ENCODE peak calls at places on chromosomes 11 and 22, in six cellular contexts. Q is endodermal cell, J is fibroblast of mammary gland, F is thoracic aorta, K is cardiac muscle cell, Z is lower lobe of right lung. H is an unnamed sample.

GRCh38 chr22:41799486-41800347 is 762 bp upstream of the CCDC134 start:
- DNase-seq in J (no peak), Z (peak), F (no peak), K (peak), Q (peak), H (peak)

GRCh38 chr11:45323598-45324249 is 37.6 kb upstream of the SYT13 start:
- DNase-seq in Z (no peak), J (no peak), K (no peak), Q (no peak), F (no peak), H (no peak)

GRCh38 chr11:103234974-103235373 is 125.7 kb downstream of the DYNC2H1 start:
- DNase-seq in J (peak), K (no peak), Q (no peak), F (no peak), Z (no peak), H (peak)

GRCh38 chr22:46845281-46846153 is 83.1 kb downstream of the TBC1D22A start:
- DNase-seq in Z (no peak), F (no peak), J (peak), Q (peak), K (no peak), H (peak)

GRCh38 chr11:32297629-32298028 is 137.7 kb downstream of the WT1 start:
- DNase-seq in J (peak), K (no peak), Q (no peak), Z (no peak), F (no peak), H (peak)

GRCh38 chr11:119807841-119808240 is 78.8 kb upstream of the NECTIN1 start:
- DNase-seq in Q (no peak), Z (no peak), K (no peak), J (no peak), F (no peak), H (no peak)

GRCh38 chr11:66225054-66225453 is 43.4 kb upstream of the RAB1B start:
- DNase-seq in Q (no peak), J (no peak), Z (no peak), F (no peak), K (no peak), H (no peak)

GRCh38 chr11:9462172-9462799 is 1.5 kb downstream of the ZNF143 start:
- DNase-seq in K (no peak), Q (no peak), J (peak), F (no peak), Z (no peak), H (no peak)

GRCh38 chr22:39144101-39144815 is 8.2 kb downstream of the CBX7 start:
- DNase-seq in Z (peak), Q (peak), F (no peak), J (peak), K (no peak), H (no peak)

GRCh38 chr11:911031-911889 is 650 bp upstream of the CHID1 start:
- DNase-seq in Z (peak), K (peak), Q (peak), J (peak), F (peak), H (peak)

GRCh38 chr11:8311366-8311765 is 47.7 kb upstream of the LMO1 start:
- DNase-seq in Z (no peak), K (no peak), Q (no peak), F (no peak), J (no peak), H (no peak)

GRCh38 chr11:3056296-3057068 is 741 bp downstream of the CARS1 start:
- DNase-seq in K (no peak), F (no peak), J (no peak), Z (no peak), Q (peak), H (peak)

GRCh38 chr11:4991066-4991465 is 3.6 kb upstream of the OR51L1 start:
- DNase-seq in Q (no peak), K (no peak), J (peak), F (no peak), Z (no peak), H (no peak)

GRCh38 chr11:73281796-73282660 is 9.9 kb downstream of the P2RY6 start:
- DNase-seq in J (no peak), F (no peak), Q (no peak), Z (no peak), K (no peak), H (no peak)

GRCh38 chr11:33242575-33242974 is 14.6 kb upstream of the HIPK3 start:
- DNase-seq in J (no peak), F (no peak), Q (no peak), Z (no peak), K (no peak), H (no peak)

GRCh38 chr22:30921108-30921507 is 47.5 kb downstream of the MORC2 start:
- DNase-seq in J (peak), K (no peak), Q (no peak), Z (no peak), F (no peak), H (peak)

GRCh38 chr22:20149257-20150250 is 1.3 kb downstream of the CCDC188 start:
- DNase-seq in Z (no peak), J (no peak), Q (no peak), F (no peak), K (no peak), H (no peak)
- H3K4me3 ChIP-seq in Z (no peak), J (no peak), Q (no peak), F (no peak), K (no peak), H (no peak)

DNA sequence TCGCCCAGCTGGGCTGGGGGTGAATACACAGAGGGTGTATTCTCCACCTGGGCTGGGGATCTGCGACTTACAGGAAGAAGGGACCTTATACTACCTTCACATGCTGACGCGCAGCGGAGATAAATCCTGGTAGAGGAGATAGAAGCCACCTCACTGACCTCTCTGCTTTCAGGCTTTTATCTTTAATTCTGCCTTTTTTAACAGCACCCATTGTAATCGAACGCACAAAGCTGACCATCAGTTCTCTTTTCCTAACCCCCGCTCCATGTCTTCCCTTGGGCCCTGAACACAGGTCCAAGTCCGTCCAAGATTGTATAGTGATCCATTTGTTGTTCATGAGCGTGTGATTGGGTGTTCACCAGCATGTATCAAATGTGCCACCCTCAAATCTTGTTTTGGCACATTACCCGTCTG is 664 bp upstream of the LAMTOR1 start:
- DNase-seq in Z (no peak), Q (no peak), K (no peak), F (no peak), J (no peak), H (no peak)
- TF ChIP-seq CTCF in Z (no peak), Q (peak), K (peak), F (no peak), J (no peak), H (no peak)

GRCh38 chr11:102229510-102230119 is 87.7 kb upstream of the BIRC3 start:
- DNase-seq in Q (no peak), F (no peak), K (no peak), J (no peak), Z (no peak), H (no peak)

GRCh38 chr11:102226702-102227101 is 90.6 kb upstream of the BIRC3 start:
- DNase-seq in J (peak), Z (no peak), Q (no peak), K (no peak), F (no peak), H (peak)

GRCh38 chr11:102223859-102224258 is 93.4 kb upstream of the BIRC3 start:
- DNase-seq in Q (no peak), J (no peak), F (no peak), Z (no peak), K (no peak), H (peak)

GRCh38 chr11:102230186-102230585 is 87.1 kb upstream of the BIRC3 start:
- DNase-seq in K (no peak), Z (no peak), Q (no peak), F (no peak), J (no peak), H (no peak)

DNA sequence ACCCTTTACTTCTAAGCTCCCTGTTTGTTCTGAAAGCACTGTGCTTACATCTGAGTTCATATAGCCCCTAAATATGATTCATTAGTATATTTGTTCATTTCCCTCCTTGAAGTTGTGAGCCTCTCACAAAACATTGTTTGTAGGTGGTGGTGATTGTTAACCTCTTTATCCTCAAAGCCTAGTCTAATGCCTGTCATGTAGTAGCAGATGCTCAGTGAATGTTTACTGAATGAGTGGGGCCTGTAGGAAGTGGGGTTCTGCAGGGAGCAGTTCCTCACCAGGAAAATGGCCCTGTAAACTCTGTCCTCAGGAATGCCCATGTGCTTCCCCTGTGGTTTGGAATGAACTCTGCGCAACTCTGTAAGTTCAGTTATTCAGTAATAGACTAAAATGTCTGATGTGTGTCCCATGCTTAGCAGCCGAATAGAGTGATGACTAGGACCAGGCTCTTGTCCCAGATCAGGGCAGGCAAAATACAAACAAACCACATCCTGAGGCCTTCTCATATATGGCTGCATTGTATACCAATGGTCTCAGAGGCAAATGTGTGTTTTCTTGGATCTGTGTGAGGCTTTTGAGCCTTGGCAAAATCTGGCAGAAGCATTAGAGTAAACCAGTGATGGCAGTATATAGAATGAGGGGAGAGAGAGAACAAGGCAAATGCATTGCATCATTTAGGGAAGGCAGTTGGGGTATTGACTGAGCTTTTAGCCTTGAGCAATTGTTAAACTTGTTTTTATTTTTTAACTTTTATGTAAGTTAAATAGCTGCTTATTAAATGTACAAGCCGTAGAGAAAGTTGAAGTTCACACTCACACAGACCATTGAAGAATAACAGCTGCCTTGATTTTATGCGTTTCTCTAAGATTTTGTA is 91.4 kb upstream of the BIRC3 start:
- DNase-seq in J (peak), K (no peak), F (no peak), Z (no peak), Q (no peak), H (peak)
- H3K4me3 ChIP-seq in J (no peak), K (no peak), F (peak), Z (no peak), Q (no peak), H (no peak)

GRCh38 chr22:24937114-24937513 is 9.4 kb downstream of the LHFPL7 start:
- DNase-seq in J (peak), K (peak), Z (no peak), Q (peak), F (no peak), H (no peak)
- TF ChIP-seq CTCF in J (peak), K (peak), Z (no peak), Q (peak), F (no peak), H (peak)

DNA sequence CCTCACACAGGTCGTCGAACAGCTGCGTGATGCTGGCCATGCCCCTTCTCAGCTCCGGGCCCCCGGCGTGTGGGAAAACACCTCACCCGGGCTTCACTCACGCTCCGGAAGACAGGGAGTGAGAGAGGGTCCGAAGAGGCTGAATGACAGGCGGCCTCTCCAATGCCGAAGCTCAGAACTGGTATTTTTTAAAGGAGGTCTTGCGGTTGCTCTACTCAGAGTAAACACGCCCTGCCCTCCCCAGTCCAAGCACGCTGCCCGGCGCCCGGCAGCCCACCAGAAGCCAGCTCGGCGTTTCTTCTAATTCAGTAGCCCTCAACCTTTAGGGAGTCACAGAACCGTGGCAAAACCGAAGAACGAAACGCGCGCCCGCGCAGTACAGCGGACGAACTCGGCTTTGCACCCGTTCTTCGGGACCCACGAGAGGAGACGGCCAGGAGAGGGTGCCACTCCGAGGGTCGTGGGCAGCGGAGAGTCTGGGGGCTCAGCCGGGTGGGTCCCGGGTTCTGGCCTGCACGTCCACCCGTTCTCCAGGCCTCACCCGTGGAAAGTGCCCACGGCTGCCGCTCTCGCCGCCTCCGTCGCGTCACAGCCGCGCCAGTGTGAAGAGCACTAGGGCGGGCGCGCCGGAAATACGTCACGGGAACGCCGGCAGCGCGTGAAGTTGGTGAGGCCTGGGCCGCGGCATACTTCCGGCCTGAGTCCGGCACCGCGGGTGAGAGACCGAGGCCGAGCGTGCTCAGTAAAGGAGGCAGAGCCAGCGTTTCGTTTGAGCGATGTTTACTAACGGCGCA is at the start of gene TUBGCP6:
- DNase-seq in Z (peak), K (peak), Q (peak), F (peak), J (peak), H (peak)
- H3K4me3 ChIP-seq in Z (peak), K (peak), Q (peak), F (peak), J (peak), H (peak)

GRCh38 chr11:124277207-124277606 is 21.0 kb downstream of the OR8G5 start:
- DNase-seq in F (no peak), J (no peak), Q (peak), Z (no peak), K (no peak), H (no peak)

GRCh38 chr11:124278261-124278660 is 22.1 kb downstream of the OR8G5 start:
- DNase-seq in F (no peak), K (no peak), Q (no peak), J (no peak), Z (no peak), H (no peak)

GRCh38 chr11:124274000-124274399 is 17.8 kb downstream of the OR8G5 start:
- DNase-seq in J (no peak), F (no peak), K (no peak), Z (no peak), Q (no peak), H (no peak)

GRCh38 chr11:124276081-124276480 is 19.9 kb downstream of the OR8G5 start:
- DNase-seq in J (peak), Q (no peak), Z (no peak), F (no peak), K (no peak), H (peak)

DNA sequence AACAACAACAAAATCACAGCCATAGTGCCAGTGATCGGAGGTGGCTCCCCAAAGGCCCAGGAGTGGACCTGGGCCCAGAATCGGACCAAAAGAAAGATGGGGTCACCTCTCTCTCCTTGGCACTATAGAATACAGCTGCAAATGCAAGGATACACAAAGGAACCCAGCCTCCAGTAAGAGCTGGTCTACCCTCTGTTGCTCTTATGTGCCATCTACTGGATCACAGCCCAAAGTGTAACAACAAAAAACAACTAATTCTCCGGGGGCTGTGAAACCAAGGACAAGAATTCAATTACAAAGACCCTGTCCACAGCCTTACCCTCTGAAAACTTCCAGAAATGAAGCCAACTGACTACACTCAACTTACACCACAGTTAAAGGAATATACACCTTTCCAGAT is 21.6 kb downstream of the OR8G5 start:
- DNase-seq in K (peak), F (no peak), Z (no peak), J (no peak), Q (peak), H (no peak)
- TF ChIP-seq CTCF in K (no peak), F (no peak), Z (no peak), J (no peak), Q (peak), H (no peak)

GRCh38 chr11:95923730-95924413 is at the start of gene MTMR2:
- DNase-seq in Z (peak), Q (peak), F (peak), K (peak), J (peak), H (peak)

GRCh38 chr11:95922536-95923440 is 1.1 kb downstream of the MTMR2 start:
- DNase-seq in J (peak), Z (no peak), K (no peak), F (no peak), Q (no peak), H (no peak)

GRCh38 chr11:95923441-95923729 is 522 bp downstream of the MTMR2 start:
- DNase-seq in K (no peak), F (no peak), Q (no peak), J (no peak), Z (no peak), H (no peak)

GRCh38 chr11:95920460-95921105 is 3.3 kb downstream of the MTMR2 start:
- DNase-seq in J (peak), Z (no peak), F (no peak), Q (no peak), K (no peak), H (no peak)

DNA sequence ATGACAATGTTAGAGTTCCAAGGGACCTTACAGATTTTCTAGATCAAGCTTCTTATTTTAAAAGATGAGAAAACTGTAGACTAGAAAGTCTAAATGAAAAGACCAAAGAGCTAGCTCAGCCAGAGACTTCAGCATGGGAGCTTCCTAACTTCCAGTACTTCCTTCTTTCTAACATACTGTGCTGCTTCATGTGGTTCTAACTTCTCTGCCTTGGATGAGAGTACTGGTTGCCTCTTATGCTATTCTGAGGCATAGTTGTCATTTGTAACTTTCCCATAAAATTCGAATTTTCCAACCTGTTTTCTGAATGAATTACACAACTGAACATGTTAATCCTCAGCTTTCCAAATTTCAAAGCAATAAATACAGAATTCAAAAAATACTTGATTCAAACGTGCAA is 1.8 kb downstream of the MTMR2 start:
- DNase-seq in J (peak), Q (no peak), F (no peak), K (no peak), Z (no peak), H (no peak)
- H3K4me3 ChIP-seq in J (peak), Q (peak), F (peak), K (no peak), Z (no peak), H (peak)

DNA sequence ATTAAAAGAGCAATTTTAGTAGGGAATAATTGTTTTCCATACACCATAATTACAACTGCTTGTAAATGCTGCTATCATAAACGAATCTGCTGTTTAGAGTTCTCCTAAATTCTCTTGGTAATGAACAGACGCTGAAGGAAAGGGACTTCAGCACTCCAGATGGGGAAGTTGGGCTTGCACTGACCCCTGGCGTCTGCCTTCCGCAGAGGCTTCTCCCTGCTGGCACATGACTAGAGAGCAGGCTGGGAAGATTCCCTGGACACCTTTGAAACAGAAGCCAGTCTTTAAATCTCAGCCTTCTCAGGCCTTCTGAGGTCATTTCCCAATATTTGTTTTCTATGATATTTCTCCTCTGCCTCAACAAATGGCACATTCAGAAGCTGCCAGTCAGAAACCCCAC is 84.1 kb downstream of the NXPE2 start:
- DNase-seq in F (no peak), Z (peak), Q (peak), J (peak), K (peak), H (peak)
- TF ChIP-seq CTCF in F (peak), Z (peak), Q (peak), J (peak), K (peak), H (peak)

H was measured in foreskin fibroblast.